ENCODE peak calls at places on chromosomes 16 and 17, in six cellular contexts. M is breast epithelium, R is stomach, V is transverse colon, H is suprapubic skin, S is HCT116. A is an unnamed sample.

GRCh38 chr17:39923836-39924690 is 3.3 kb downstream of the ORMDL3 start:
- DNase-seq in S (no peak), M (no peak), H (no peak), R (no peak), V (no peak), A (no peak)

GRCh38 chr16:88789593-88789992 is 4.6 kb upstream of the PIEZO1 start:
- DNase-seq in V (peak), S (no peak), M (no peak), R (no peak), H (no peak), A (no peak)

GRCh38 chr17:1229891-1230571 is 40.2 kb upstream of the BHLHA9 start:
- DNase-seq in V (peak), M (no peak), S (no peak), H (no peak), R (no peak), A (no peak)

GRCh38 chr17:78421534-78422266 is 43.3 kb downstream of the PGS1 start:
- DNase-seq in H (no peak), S (peak), R (peak), M (peak), V (peak), A (no peak)

GRCh38 chr17:44610331-44610730 is 45.9 kb upstream of the MEIOC start:
- DNase-seq in H (no peak), R (no peak), M (no peak), V (no peak), S (no peak), A (no peak)

GRCh38 chr17:58530655-58531054 is 16.2 kb upstream of the MTMR4 start:
- DNase-seq in V (no peak), S (no peak), H (no peak), M (no peak), R (no peak), A (no peak)

GRCh38 chr16:1530349-1530882 is 3.0 kb upstream of the TMEM204 start:
- DNase-seq in M (no peak), R (no peak), V (no peak), S (no peak), H (no peak), A (no peak)

GRCh38 chr17:20991276-20992037 is 51.4 kb downstream of the USP22 start:
- DNase-seq in H (peak), R (no peak), S (no peak), M (no peak), V (no peak), A (no peak)

GRCh38 chr16:12846592-12846991 is 42.9 kb upstream of the CPPED1 start:
- DNase-seq in M (no peak), H (no peak), R (no peak), V (no peak), S (no peak), A (no peak)

GRCh38 chr16:20612551-20613470 is 36.6 kb upstream of the ACSM2B start:
- DNase-seq in M (no peak), H (no peak), S (no peak), R (peak), V (no peak), A (no peak)

GRCh38 chr17:78143214-78144145 is 2.7 kb upstream of the C17orf99 start:
- DNase-seq in V (no peak), H (no peak), M (no peak), R (no peak), S (no peak), A (no peak)

GRCh38 chr16:11354733-11355574 is 9.7 kb downstream of the RMI2 start:
- DNase-seq in H (no peak), M (no peak), S (no peak), V (peak), R (no peak), A (no peak)

GRCh38 chr16:26993511-26993910 is 73.2 kb upstream of the C16orf82 start:
- DNase-seq in R (no peak), M (no peak), H (no peak), S (no peak), V (no peak), A (no peak)

GRCh38 chr17:72426948-72427760 is 306.3 kb downstream of the SOX9 start:
- DNase-seq in S (no peak), R (peak), H (no peak), V (peak), M (no peak), A (no peak)

GRCh38 chr17:56679148-56679766 is 85.8 kb downstream of the NOG start:
- DNase-seq in M (no peak), R (no peak), S (peak), H (no peak), V (no peak), A (no peak)

GRCh38 chr17:65405563-65405962 is 155.9 kb downstream of the AXIN2 start:
- DNase-seq in S (no peak), H (no peak), R (no peak), M (no peak), V (no peak), A (no peak)

GRCh38 chr16:19348578-19349315 is 63.2 kb downstream of the CLEC19A start:
- DNase-seq in M (no peak), R (peak), H (no peak), S (no peak), V (no peak), A (no peak)

GRCh38 chr17:81390029-81390428 is 5.2 kb upstream of the BAHCC1 start:
- DNase-seq in S (no peak), M (no peak), V (no peak), R (no peak), H (no peak), A (no peak)

GRCh38 chr16:86819523-86819887 is 241.2 kb downstream of the FOXL1 start:
- DNase-seq in M (no peak), S (no peak), H (no peak), R (no peak), V (no peak), A (no peak)

GRCh38 chr16:2149630-2150417 is 1.4 kb downstream of the RAB26 start:
- DNase-seq in S (no peak), V (no peak), H (peak), M (no peak), R (no peak), A (no peak)

GRCh38 chr16:28975158-28975603 is 603 bp downstream of the SPNS1 start:
- DNase-seq in M (no peak), V (no peak), S (no peak), R (no peak), H (no peak), A (no peak)

GRCh38 chr17:78745407-78746088 is 36.5 kb downstream of the CYTH1 start:
- DNase-seq in R (no peak), H (no peak), M (no peak), V (no peak), S (no peak), A (no peak)

GRCh38 chr17:19239544-19239943 is 2.4 kb downstream of the EPN2 start:
- DNase-seq in V (no peak), M (peak), S (no peak), H (no peak), R (no peak), A (no peak)

GRCh38 chr17:47273245-47273644 is 19.6 kb downstream of the ITGB3 start:
- DNase-seq in R (no peak), S (no peak), M (no peak), V (no peak), H (no peak), A (no peak)

GRCh38 chr16:77271532-77272426 is 72.6 kb downstream of the SYCE1L start:
- DNase-seq in R (no peak), V (no peak), H (no peak), S (no peak), M (no peak), A (no peak)

GRCh38 chr17:12591336-12591735 is 74.4 kb upstream of the MYOCD start:
- DNase-seq in M (no peak), V (no peak), R (no peak), S (no peak), H (no peak), A (no peak)

GRCh38 chr17:38435795-38436194 is 7.5 kb downstream of the ARHGAP23 start:
- DNase-seq in R (no peak), S (no peak), V (no peak), H (no peak), M (no peak), A (no peak)
- TF ChIP-seq POLR2A in R (no peak), S (no peak), V (no peak), H (no peak), M (no peak), A (no peak)

GRCh38 chr16:71883193-71883848 is 661 bp downstream of the ZNF821 start:
- DNase-seq in H (no peak), V (peak), S (no peak), M (no peak), R (no peak), A (no peak)

GRCh38 chr16:71885261-71885650 is 1.3 kb upstream of the ZNF821 start:
- DNase-seq in M (no peak), H (no peak), S (no peak), R (no peak), V (no peak), A (no peak)

GRCh38 chr16:71880176-71880575 is 3.8 kb downstream of the ZNF821 start:
- DNase-seq in V (no peak), M (no peak), S (no peak), R (no peak), H (no peak), A (no peak)

GRCh38 chr16:71883849-71884638 is at the start of gene ZNF821:
- DNase-seq in H (peak), S (no peak), R (peak), M (peak), V (peak), A (no peak)

GRCh38 chr16:71882505-71883192 is 1.3 kb downstream of the ZNF821 start:
- DNase-seq in S (peak), M (no peak), H (peak), R (peak), V (peak), A (no peak)
- TF ChIP-seq POLR2AphosphoS5 in S (no peak), M (no peak), H (no peak), R (no peak), V (no peak), A (peak)

DNA sequence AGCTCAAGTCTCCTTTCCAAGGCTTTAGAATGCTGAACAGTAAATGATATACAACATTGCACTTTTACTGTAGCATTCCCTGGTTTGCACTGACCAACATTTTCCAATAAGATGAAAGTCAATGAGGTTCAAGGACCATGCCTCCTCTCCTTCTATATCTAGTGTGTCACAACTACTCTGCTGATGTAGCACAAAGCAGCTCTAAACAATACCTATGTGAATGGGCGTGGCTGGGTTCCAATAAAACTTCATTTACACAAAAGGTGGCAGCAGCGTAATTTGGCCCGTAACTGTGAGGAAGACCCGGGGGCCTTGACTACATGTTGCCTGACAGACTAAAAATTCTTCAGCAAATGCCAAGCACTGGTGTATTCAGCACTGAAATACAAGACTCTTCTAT is 6.6 kb downstream of the SRP68 start:
- DNase-seq in R (no peak), M (no peak), S (no peak), V (no peak), H (no peak), A (no peak)
- H3K27ac ChIP-seq in R (no peak), M (no peak), S (no peak), V (no peak), H (no peak), A (no peak)

GRCh38 chr16:50411034-50411433 is 42.2 kb upstream of the BRD7 start:
- DNase-seq in S (no peak), V (no peak), R (no peak), H (no peak), M (no peak), A (no peak)
- TF ChIP-seq POLR2A in S (no peak), V (no peak), R (no peak), H (no peak), M (no peak), A (no peak)

DNA sequence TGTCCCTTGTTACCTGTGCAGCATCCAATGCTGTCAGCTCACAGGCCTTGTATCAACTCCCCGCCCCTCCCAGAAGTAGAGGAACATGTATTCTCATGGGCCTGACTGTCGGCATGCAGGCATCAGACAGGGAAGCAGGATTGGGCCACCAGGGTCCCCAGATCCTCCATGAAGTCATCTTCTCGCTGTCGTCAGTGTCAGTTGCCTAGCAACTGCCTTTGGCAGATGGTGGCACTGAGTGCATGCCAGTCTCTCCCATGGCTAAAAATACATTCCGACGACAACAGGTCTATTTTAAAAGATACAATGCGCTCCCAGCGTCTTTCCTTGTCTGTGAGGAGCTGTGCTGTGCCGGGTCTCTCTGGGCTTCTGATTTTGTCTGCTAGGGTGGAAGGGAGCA is 36.8 kb upstream of the CES5A start:
- DNase-seq in R (no peak), H (no peak), M (no peak), S (no peak), V (no peak), A (no peak)
- TF ChIP-seq POLR2AphosphoS5 in R (no peak), H (no peak), M (no peak), S (no peak), V (no peak), A (no peak)

A was measured in vagina.